ENCODE peak calls at places on chromosomes 4 and X, in nine cellular contexts. S is type B pancreatic cell, A is cardiac fibroblast, C is AG04450, R is K562, E is MM.1S, L is pancreas, Y is left ventricle myocardium inferior, J is choroid plexus epithelial cell. B is an unnamed sample.

GRCh38 chrX:120549483-120550452 is 11.0 kb downstream of the CUL4B start:
- DNase-seq in S (no peak), A (peak), C (peak), R (peak), E (no peak), L (no peak), Y (no peak), J (peak), B (no peak)

GRCh38 chr4:43132010-43132582 is 239.6 kb downstream of the GRXCR1 start:
- DNase-seq in S (no peak), A (peak), C (peak), R (peak), E (peak), L (peak), Y (peak), J (peak), B (peak)

GRCh38 chrX:2502668-2503519 is 2.1 kb upstream of the DHRSX start:
- DNase-seq in S (no peak), A (peak), C (no peak), R (peak), E (no peak), L (no peak), Y (no peak), J (peak), B (no peak)

GRCh38 chr4:26420438-26420837 is 69.8 kb downstream of the CCKAR start:
- DNase-seq in S (no peak), A (no peak), C (peak), R (no peak), E (no peak), L (no peak), Y (no peak), J (peak), B (no peak)

GRCh38 chrX:16444353-16444752 is 205.6 kb upstream of the S100G start:
- DNase-seq in S (no peak), A (no peak), C (peak), R (no peak), E (no peak), L (no peak), Y (no peak), J (peak), B (no peak)

GRCh38 chr4:26161030-26161824 is 159.6 kb upstream of the RBPJ start:
- DNase-seq in S (no peak), A (no peak), C (no peak), R (peak), E (no peak), L (no peak), Y (no peak), J (no peak), B (no peak)

GRCh38 chr4:13903061-13903460 is 275.5 kb upstream of the BOD1L1 start:
- DNase-seq in S (no peak), A (no peak), C (no peak), R (no peak), E (no peak), L (no peak), Y (no peak), J (no peak), B (no peak)

GRCh38 chrX:7047951-7048350 is 99.6 kb upstream of the STS start:
- DNase-seq in S (no peak), A (no peak), C (no peak), R (no peak), E (no peak), L (no peak), Y (no peak), J (no peak), B (no peak)

GRCh38 chrX:17032351-17032750 is 85.9 kb downstream of the REPS2 start:
- DNase-seq in S (no peak), A (peak), C (no peak), R (no peak), E (no peak), L (no peak), Y (no peak), J (peak), B (no peak)

GRCh38 chr4:8192748-8193738 is 6.0 kb upstream of the SH3TC1 start:
- DNase-seq in S (no peak), A (peak), C (no peak), R (peak), E (peak), L (no peak), Y (peak), J (peak), B (no peak)

GRCh38 chr4:152310223-152310622 is 225.7 kb downstream of the FBXW7 start:
- DNase-seq in S (no peak), A (peak), C (peak), R (no peak), E (peak), L (no peak), Y (no peak), J (peak), B (no peak)

GRCh38 chr4:185534534-185534849 is 815 bp downstream of the PDLIM3 start:
- DNase-seq in S (no peak), A (no peak), C (no peak), R (no peak), E (no peak), L (no peak), Y (no peak), J (no peak), B (no peak)

GRCh38 chr4:104575293-104575692 is 80.6 kb upstream of the CXXC4 start:
- DNase-seq in S (no peak), A (no peak), C (no peak), R (no peak), E (no peak), L (no peak), Y (no peak), J (no peak), B (no peak)

GRCh38 chrX:154443479-154443910 is 446 bp upstream of the FAM50A start:
- DNase-seq in S (no peak), A (no peak), C (no peak), R (no peak), E (no peak), L (no peak), Y (no peak), J (no peak), B (no peak)

GRCh38 chrX:22276781-22277180 is 4.1 kb downstream of the CBLL2 start:
- DNase-seq in S (no peak), A (no peak), C (no peak), R (no peak), E (no peak), L (no peak), Y (no peak), J (peak), B (no peak)

GRCh38 chrX:119105826-119106225 is 21.8 kb downstream of the KIAA1210 start:
- DNase-seq in S (no peak), A (peak), C (no peak), R (no peak), E (no peak), L (no peak), Y (no peak), J (peak), B (no peak)

GRCh38 chr4:176187610-176188009 is 7.8 kb downstream of the SPATA4 start:
- DNase-seq in S (no peak), A (no peak), C (no peak), R (no peak), E (no peak), L (no peak), Y (no peak), J (peak), B (no peak)

DNA sequence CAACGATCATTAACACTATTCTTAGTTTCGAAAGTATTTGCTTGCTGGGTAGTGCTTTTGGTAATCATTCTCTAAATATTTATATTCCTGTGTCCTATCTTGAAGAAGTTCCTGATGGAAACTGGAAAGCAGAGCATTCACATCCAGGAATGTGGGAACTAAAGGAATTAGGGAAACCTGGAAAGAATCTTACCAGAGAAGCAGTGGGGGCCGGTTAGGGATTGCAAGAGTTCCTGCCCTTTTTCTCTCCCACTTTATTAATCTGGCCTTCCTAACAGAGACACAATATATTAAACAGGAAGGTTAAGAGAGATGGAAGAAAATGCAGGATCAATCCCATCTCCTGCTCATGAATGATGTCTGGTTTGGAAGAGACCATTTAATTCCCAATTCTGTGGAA is 52.1 kb downstream of the C4orf51 start:
- DNase-seq in S (no peak), A (no peak), C (no peak), R (no peak), E (no peak), L (no peak), Y (no peak), J (no peak), B (no peak)
- TF ChIP-seq CTCF in S (no peak), A (no peak), C (no peak), R (no peak), E (no peak), L (no peak), Y (no peak), J (no peak), B (no peak)

DNA sequence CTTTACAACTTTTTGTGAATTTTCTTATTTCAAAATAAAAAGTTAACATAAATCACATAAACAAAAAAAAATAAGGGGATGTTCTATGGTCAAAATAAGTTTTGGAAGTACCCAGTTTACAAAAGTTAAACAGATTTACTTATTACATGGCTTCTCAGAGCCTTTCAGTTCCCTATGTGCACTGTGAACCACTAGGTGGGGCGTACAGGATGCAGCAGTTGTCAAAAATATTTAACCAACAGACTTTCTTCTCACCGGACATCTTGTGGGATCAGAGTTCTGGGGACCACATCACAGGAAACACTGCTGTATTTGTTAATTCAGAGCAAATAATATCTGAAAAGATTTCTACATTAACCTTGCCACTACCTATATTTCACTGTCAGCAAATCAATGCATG is 74.1 kb downstream of the SMARCA1 start:
- DNase-seq in S (no peak), A (no peak), C (no peak), R (peak), E (no peak), L (no peak), Y (no peak), J (peak), B (no peak)
- TF ChIP-seq CTCF in S (peak), A (no peak), C (no peak), R (no peak), E (no peak), L (no peak), Y (no peak), J (peak), B (no peak)

DNA sequence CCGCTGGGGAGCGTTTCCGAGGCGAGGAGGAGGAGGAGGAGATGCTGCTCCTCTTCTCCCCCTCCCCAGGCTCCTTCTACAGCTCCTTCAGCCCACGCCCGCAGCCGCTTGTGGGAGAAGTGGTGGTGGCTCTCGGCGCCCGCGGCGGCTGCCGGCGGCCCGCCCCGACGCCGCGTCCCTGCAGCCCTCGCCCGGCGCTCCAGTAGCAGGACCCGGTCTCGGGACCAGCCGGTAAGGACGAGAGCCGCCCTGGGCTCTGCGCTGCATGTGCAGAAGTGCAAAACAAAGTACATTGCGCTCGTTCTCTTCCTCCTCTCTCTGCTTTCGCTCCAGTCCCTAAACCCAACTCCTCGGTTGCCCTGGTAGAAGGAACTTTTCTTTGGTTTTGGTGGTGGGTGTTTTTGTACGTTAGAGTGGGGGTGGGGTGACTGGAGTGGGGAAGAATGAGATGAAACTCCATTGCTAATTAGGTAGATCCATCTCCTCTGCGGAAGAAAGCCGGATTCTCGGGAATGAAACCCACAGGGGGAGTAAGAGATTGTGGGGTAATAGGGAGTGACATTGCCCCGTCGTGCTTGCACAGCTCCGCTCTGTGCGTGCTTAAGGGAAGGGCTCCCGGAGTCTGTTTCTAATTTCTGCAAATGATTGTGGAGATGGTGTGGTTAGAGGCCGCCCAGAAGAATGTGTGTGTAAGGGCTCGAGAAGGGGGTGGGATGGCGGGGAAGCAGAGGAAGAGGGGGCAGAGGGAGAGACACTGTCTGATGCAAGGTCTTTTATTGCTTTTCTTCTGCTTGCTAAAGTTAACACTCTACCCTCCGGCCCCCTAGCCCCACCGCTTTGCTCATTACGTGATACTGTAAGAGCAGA is 677 bp downstream of the PTPN13 start:
- DNase-seq in S (peak), A (peak), C (peak), R (no peak), E (peak), L (no peak), Y (peak), J (peak), B (peak)
- TF ChIP-seq CTCF in S (peak), A (peak), C (peak), R (no peak), E (peak), L (no peak), Y (no peak), J (peak), B (no peak)

GRCh38 chrX:56793533-56794320 is 64.7 kb downstream of the NBDY start:
- DNase-seq in S (peak), A (no peak), C (no peak), R (no peak), E (no peak), L (no peak), Y (no peak), J (no peak), B (no peak)
- TF ChIP-seq CTCF in S (no peak), A (no peak), C (no peak), R (no peak), E (no peak), L (no peak), Y (no peak), J (no peak), B (no peak)

GRCh38 chrX:69263421-69263820 is 98.2 kb upstream of the PJA1 start:
- DNase-seq in S (no peak), A (no peak), C (no peak), R (no peak), E (no peak), L (no peak), Y (no peak), J (no peak), B (no peak)
- TF ChIP-seq CTCF in S (no peak), A (no peak), C (no peak), R (no peak), E (no peak), L (no peak), Y (no peak), J (no peak), B (no peak)

GRCh38 chr4:94852601-94853000 is 94.8 kb downstream of the BMPR1B start:
- DNase-seq in S (no peak), A (peak), C (no peak), R (no peak), E (no peak), L (no peak), Y (no peak), J (no peak), B (no peak)
- TF ChIP-seq CTCF in S (no peak), A (no peak), C (no peak), R (no peak), E (no peak), L (no peak), Y (no peak), J (no peak), B (no peak)

DNA sequence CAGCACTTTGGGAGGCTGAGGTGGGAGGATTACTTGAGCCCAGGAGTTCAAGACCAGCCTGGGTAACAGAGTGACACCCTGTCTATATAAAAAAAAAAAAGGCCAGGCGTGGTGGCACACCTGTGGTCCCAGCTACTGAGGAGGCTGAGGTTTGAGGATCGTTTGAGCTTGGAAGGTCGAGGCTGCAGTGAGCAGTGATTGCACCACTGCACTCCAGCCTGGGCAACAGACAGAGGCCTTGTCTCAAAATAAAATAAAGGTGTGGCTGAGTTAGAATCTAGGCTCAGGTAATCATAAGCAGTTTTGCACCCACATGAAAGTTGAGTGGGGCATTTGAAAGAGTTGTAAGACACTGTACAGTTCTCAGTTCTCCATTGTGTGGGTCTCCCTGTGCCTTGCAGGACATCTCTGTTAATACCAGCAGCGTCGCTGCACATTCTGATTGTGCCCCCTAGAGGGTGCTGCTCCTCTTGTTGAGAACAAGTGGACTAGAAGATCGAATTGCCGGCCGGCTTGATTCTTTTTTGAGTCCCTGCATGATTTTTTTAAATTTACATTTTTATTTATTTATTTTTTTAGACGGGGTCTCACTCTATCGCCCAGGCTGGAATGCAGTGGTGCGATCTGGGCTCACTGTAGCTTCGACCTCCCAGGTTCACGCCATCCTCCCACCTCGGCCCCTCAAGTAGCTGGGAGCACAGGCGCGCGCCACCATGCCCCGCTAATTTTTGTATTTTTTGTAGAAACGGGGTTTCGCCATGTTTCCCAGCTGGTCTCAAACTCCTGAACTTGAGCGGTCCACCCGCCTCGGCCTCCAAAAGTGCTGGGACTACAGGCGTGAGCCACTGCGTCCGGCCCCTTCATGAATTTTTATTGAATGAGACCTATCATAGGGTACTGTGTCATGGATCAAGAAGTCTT is 73.6 kb upstream of the RBMX start:
- DNase-seq in S (no peak), A (peak), C (no peak), R (peak), E (peak), L (peak), Y (peak), J (peak), B (peak)
- TF ChIP-seq CTCF in S (peak), A (peak), C (peak), R (peak), E (peak), L (peak), Y (peak), J (peak), B (peak)

GRCh38 chr4:138007572-138007971 is 234.6 kb downstream of the SLC7A11 start:
- DNase-seq in S (no peak), A (peak), C (no peak), R (no peak), E (no peak), L (no peak), Y (no peak), J (peak), B (no peak)
- TF ChIP-seq CTCF in S (peak), A (peak), C (peak), R (no peak), E (no peak), L (no peak), Y (no peak), J (peak), B (peak)

GRCh38 chrX:24696241-24696640 is 2.5 kb downstream of the POLA1 start:
- DNase-seq in S (no peak), A (no peak), C (no peak), R (no peak), E (peak), L (no peak), Y (no peak), J (peak), B (no peak)

GRCh38 chrX:24692305-24692704 is 1.4 kb upstream of the POLA1 start:
- DNase-seq in S (no peak), A (no peak), C (no peak), R (peak), E (no peak), L (no peak), Y (no peak), J (no peak), B (no peak)

GRCh38 chrX:24694825-24695224 is 1.1 kb downstream of the POLA1 start:
- DNase-seq in S (no peak), A (peak), C (no peak), R (peak), E (no peak), L (no peak), Y (no peak), J (no peak), B (no peak)

DNA sequence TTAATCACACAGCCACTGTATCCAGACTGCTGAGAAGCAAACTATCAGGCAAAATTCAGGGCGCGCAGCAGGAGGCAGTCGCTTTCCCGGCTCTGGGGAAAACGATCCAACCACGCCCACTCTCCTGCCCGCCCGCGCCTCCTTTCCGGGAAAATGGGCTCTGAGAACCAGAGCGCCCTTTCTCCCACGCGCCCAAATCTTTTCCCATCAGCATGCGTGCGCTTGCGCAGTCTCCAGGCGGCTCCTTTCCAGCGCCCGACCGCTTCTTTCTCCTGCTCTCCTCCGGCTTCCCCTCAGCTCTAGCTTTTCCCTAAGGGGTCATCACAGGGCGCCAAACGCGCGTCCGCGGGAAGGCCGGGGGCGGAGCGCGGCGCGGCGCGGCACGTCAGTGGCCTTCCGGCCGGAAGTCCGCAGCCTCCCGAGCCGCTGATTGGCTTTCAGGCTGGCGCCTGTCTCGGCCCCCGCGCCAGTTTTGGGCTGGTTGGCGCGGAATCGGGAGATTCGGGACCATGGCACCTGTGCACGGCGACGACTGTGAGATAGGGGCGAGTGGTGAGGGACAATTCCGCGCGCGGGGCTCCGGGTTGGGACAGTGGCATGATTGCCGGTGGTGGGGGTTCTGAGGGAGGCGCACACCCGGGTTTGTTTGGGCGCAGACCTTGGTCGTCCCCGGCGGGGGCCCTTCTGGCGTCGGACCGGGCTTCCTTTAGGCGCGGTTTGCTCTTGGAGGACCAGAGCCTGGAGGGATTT is at the start of gene POLA1:
- DNase-seq in S (peak), A (peak), C (peak), R (peak), E (peak), L (peak), Y (peak), J (peak), B (peak)
- TF ChIP-seq CTCF in S (peak), A (peak), C (peak), R (peak), E (peak), L (no peak), Y (peak), J (peak), B (no peak)

GRCh38 chr4:177879851-177880250 is 437.6 kb upstream of the AGA start:
- DNase-seq in S (no peak), A (no peak), C (no peak), R (peak), E (no peak), L (no peak), Y (no peak), J (no peak), B (no peak)
- TF ChIP-seq CTCF in S (no peak), A (no peak), C (peak), R (no peak), E (no peak), L (no peak), Y (no peak), J (no peak), B (no peak)

B was measured in mesothelial cell of epicardium.